ENCODE peak calls at places on chromosomes 7 and 10, in six cellular contexts. G, L, S, W, V and X are unnamed samples.

GRCh38 chr7:157496426-157497275 is 159.8 kb downstream of the DNAJB6 start:
- DNase-seq in V (no peak), S (no peak), W (no peak), L (no peak), G (no peak), X (no peak)

GRCh38 chr10:111077715-111078504 is 1.1 kb downstream of the ADRA2A start:
- DNase-seq in V (no peak), L (peak), W (peak), S (no peak), G (peak), X (no peak)

GRCh38 chr7:7702826-7703225 is 15.6 kb downstream of the RPA3 start:
- DNase-seq in W (no peak), V (no peak), L (no peak), G (no peak), S (no peak), X (no peak)

GRCh38 chr7:65946895-65947294 is 35.1 kb downstream of the GUSB start:
- DNase-seq in G (peak), V (no peak), W (no peak), L (no peak), S (no peak), X (no peak)

GRCh38 chr7:138785587-138786437 is 12.0 kb upstream of the TMEM213 start:
- DNase-seq in S (no peak), L (no peak), W (no peak), V (no peak), G (peak), X (no peak)

GRCh38 chr10:72981028-72981881 is 26.6 kb upstream of the PLA2G12B start:
- DNase-seq in L (no peak), V (no peak), W (no peak), G (no peak), S (no peak), X (no peak)

GRCh38 chr10:62638062-62638477 is 166.4 kb upstream of the ADO start:
- DNase-seq in L (no peak), V (no peak), G (peak), W (no peak), S (no peak), X (no peak)

GRCh38 chr7:140005754-140006503 is 56.8 kb downstream of the PARP12 start:
- DNase-seq in S (peak), W (peak), L (no peak), V (peak), G (peak), X (no peak)

GRCh38 chr7:101605611-101606010 is 23.5 kb downstream of the MYL10 start:
- DNase-seq in V (no peak), G (no peak), L (no peak), S (no peak), W (no peak), X (no peak)

GRCh38 chr7:141484907-141485306 is 66.3 kb upstream of the AGK start:
- DNase-seq in W (no peak), G (no peak), S (no peak), L (no peak), V (no peak), X (no peak)

GRCh38 chr10:96272256-96272985 is 1.1 kb upstream of the BLNK start:
- DNase-seq in V (no peak), S (no peak), W (no peak), G (no peak), L (no peak), X (no peak)

GRCh38 chr10:121553861-121554264 is 44.4 kb downstream of the FGFR2 start:
- DNase-seq in V (no peak), G (no peak), L (peak), S (no peak), W (peak), X (no peak)

GRCh38 chr10:121551210-121551609 is 47.0 kb downstream of the FGFR2 start:
- DNase-seq in V (no peak), W (no peak), L (no peak), S (no peak), G (no peak), X (no peak)

GRCh38 chr10:121556448-121556847 is 41.8 kb downstream of the FGFR2 start:
- DNase-seq in W (no peak), G (no peak), V (no peak), S (no peak), L (no peak), X (no peak)

GRCh38 chr10:121553455-121553854 is 44.8 kb downstream of the FGFR2 start:
- DNase-seq in L (no peak), S (no peak), V (no peak), W (no peak), G (no peak), X (no peak)

GRCh38 chr10:121552746-121553145 is 45.5 kb downstream of the FGFR2 start:
- DNase-seq in W (no peak), V (no peak), L (no peak), S (no peak), G (no peak), X (no peak)
- TF ChIP-seq CTCF in W (no peak), V (no peak), L (no peak), S (no peak), G (no peak), X (no peak)

GRCh38 chr10:4263281-4263921 is 478.4 kb upstream of the KLF6 start:
- DNase-seq in S (no peak), V (no peak), G (no peak), L (no peak), W (peak), X (no peak)

GRCh38 chr10:4266387-4267083 is 481.5 kb upstream of the KLF6 start:
- DNase-seq in G (peak), L (no peak), W (no peak), S (no peak), V (no peak), X (no peak)

GRCh38 chr10:4267084-4267774 is 482.2 kb upstream of the KLF6 start:
- DNase-seq in L (no peak), S (no peak), G (peak), V (no peak), W (no peak), X (no peak)

GRCh38 chr10:4264466-4264865 is 479.5 kb upstream of the KLF6 start:
- DNase-seq in V (no peak), L (no peak), S (no peak), W (no peak), G (no peak), X (no peak)

GRCh38 chr10:4265964-4266363 is 481.0 kb upstream of the KLF6 start:
- DNase-seq in W (no peak), V (no peak), S (no peak), L (no peak), G (no peak), X (no peak)
- TF ChIP-seq CTCF in W (no peak), V (no peak), S (no peak), L (no peak), G (no peak), X (no peak)

GRCh38 chr10:71008150-71008549 is 119.8 kb upstream of the PCBD1 start:
- DNase-seq in L (no peak), W (no peak), G (no peak), S (no peak), V (no peak), X (no peak)

GRCh38 chr10:71011141-71011540 is 122.8 kb upstream of the PCBD1 start:
- DNase-seq in S (no peak), L (no peak), W (no peak), V (no peak), G (no peak), X (no peak)

GRCh38 chr10:71009031-71009605 is 120.8 kb upstream of the PCBD1 start:
- DNase-seq in G (no peak), V (no peak), W (no peak), L (no peak), S (peak), X (no peak)

GRCh38 chr10:71007516-71007915 is 119.2 kb upstream of the PCBD1 start:
- DNase-seq in S (no peak), W (no peak), V (no peak), L (no peak), G (no peak), X (no peak)

GRCh38 chr10:71010730-71011129 is 122.4 kb upstream of the PCBD1 start:
- DNase-seq in S (no peak), G (no peak), W (no peak), L (no peak), V (no peak), X (no peak)
- TF ChIP-seq CTCF in S (no peak), G (peak), W (peak), L (no peak), V (no peak), X (no peak)

DNA sequence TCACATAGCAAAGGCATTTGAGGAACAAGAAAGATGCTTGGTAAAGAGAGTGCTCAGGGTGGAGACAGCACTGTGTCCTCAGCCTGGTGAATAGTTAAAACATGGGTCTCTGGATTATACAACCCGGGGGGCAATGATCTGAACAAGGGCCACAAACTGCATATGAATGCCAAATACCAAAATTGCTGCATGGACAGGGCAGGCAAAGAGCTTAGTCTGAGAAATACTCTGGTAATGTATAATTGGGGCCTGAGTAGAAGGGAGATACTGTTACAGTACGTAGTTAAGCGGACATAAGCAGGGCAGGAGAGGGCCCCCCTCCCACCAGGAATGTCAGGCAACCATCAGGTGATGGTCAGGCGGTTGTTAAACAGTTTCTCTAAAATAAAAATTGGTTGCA is 99.3 kb upstream of the CDK1 start:
- DNase-seq in S (no peak), G (no peak), W (no peak), L (no peak), V (no peak), X (no peak)
- TF ChIP-seq CTCF in S (no peak), G (no peak), W (no peak), L (no peak), V (no peak), X (no peak)

GRCh38 chr10:77837925-77838595 is 88.5 kb downstream of the DLG5 start:
- DNase-seq in L (no peak), S (no peak), V (no peak), G (no peak), W (no peak), X (no peak)
- TF ChIP-seq CTCF in L (no peak), S (no peak), V (no peak), G (no peak), W (no peak), X (no peak)

DNA sequence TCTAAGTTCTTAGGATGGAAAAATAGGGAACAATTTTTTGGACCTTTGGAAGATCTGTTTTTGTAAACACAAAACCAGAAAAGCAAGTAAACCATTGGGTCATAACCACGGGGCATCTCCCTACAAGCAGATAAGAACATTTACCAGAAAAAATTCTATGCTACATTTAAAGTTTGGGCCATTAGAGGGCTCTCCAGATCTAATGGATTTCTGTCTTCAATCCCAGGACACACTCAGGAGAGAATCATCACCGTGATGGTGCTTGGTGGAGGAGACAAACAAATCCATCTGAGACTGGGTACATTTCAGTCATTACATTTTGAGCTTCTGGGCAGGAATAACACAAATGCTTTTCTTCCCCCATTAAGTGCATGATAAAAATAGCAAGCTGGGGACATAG is 178.4 kb upstream of the TARP start:
- DNase-seq in L (no peak), G (peak), V (no peak), W (peak), S (no peak), X (peak)
- TF ChIP-seq CTCF in L (no peak), G (peak), V (no peak), W (peak), S (no peak), X (no peak)

GRCh38 chr10:118793545-118793944 is 38.8 kb upstream of the CACUL1 start:
- DNase-seq in G (no peak), V (no peak), W (no peak), S (no peak), L (no peak), X (no peak)

GRCh38 chr10:118799779-118800178 is 45.0 kb upstream of the CACUL1 start:
- DNase-seq in V (no peak), S (no peak), G (peak), W (no peak), L (no peak), X (no peak)

GRCh38 chr10:118800920-118801319 is 46.1 kb upstream of the CACUL1 start:
- DNase-seq in W (peak), L (no peak), S (no peak), G (peak), V (peak), X (no peak)

GRCh38 chr10:118802126-118802793 is 47.5 kb upstream of the CACUL1 start:
- DNase-seq in S (no peak), G (no peak), L (no peak), W (no peak), V (no peak), X (no peak)

GRCh38 chr10:118798186-118798811 is 43.5 kb upstream of the CACUL1 start:
- DNase-seq in G (peak), L (no peak), W (no peak), S (no peak), V (no peak), X (no peak)
- TF ChIP-seq CTCF in G (no peak), L (no peak), W (no peak), S (no peak), V (no peak), X (no peak)